ENCODE peak calls at places on chromosomes 4 and X, in nine cellular contexts. J, E, A, Z, V, X, G, F and U are unnamed samples.
A peak's percentile ranks its signal among the peaks of the same experiment; 100 is the strongest.

GRCh38 chr4:109873791-109874514 is 26.0 kb downstream of the LRIT3 start:
- DNase-seq in A (no peak), V (no peak), J (no peak), Z (no peak), F (no peak), G (no peak), X (no peak), E (no peak), U (no peak)

GRCh38 chr4:97987019-97987648 is 156.1 kb downstream of the STPG2 start:
- DNase-seq in G (no peak), X (no peak), A (no peak), V (no peak), Z (no peak), J (peak; percentile 53), F (no peak), E (no peak), U (peak; percentile 42)

GRCh38 chr4:1718095-1718850 is 2.9 kb downstream of the TMEM129 start:
- DNase-seq in E (no peak), X (no peak), V (no peak), J (no peak), A (no peak), F (no peak), G (no peak), Z (no peak), U (no peak)

GRCh38 chrX:25599061-25599460 is 539.1 kb upstream of the MAGEB18 start:
- DNase-seq in X (no peak), J (no peak), G (no peak), V (no peak), E (no peak), F (no peak), Z (no peak), A (no peak), U (no peak)

GRCh38 chr4:45033676-45034410 is 307.5 kb upstream of the GNPDA2 start:
- DNase-seq in J (no peak), Z (no peak), V (no peak), E (no peak), G (no peak), A (no peak), F (no peak), X (no peak), U (no peak)

GRCh38 chr4:90727938-90728337 is 600.7 kb downstream of the CCSER1 start:
- DNase-seq in X (no peak), G (no peak), A (no peak), F (no peak), Z (no peak), J (peak; percentile 90), E (no peak), V (no peak), U (no peak)

GRCh38 chr4:113436360-113436759 is 325.2 kb downstream of the CAMK2D start:
- DNase-seq in G (no peak), Z (no peak), A (no peak), J (peak; percentile 48), X (no peak), V (no peak), F (no peak), E (peak; percentile 75), U (peak; percentile 63)

GRCh38 chr4:170391066-170391754 is 301.5 kb upstream of the AADAT start:
- DNase-seq in X (no peak), E (peak; percentile 79), G (no peak), F (no peak), A (no peak), Z (no peak), J (peak; percentile 97), V (no peak), U (no peak)

GRCh38 chrX:154019633-154020499 is at the start of gene IRAK1:
- DNase-seq in E (no peak), A (no peak), V (peak; percentile 23), X (no peak), Z (no peak), F (peak; percentile 66), J (peak; percentile 72), G (peak; percentile 39), U (peak; percentile 50)

GRCh38 chr4:32560306-32560705 is 1840.1 kb downstream of the PCDH7 start:
- DNase-seq in J (peak; percentile 11), G (no peak), X (no peak), V (no peak), E (peak; percentile 74), Z (no peak), F (no peak), A (no peak), U (no peak)

GRCh38 chr4:40939826-40940225 is 190.1 kb downstream of the NSUN7 start:
- DNase-seq in Z (no peak), E (no peak), A (no peak), V (no peak), J (no peak), G (no peak), X (no peak), F (no peak), U (no peak)

GRCh38 chr4:34619531-34620109 is 1624.7 kb downstream of the ARAP2 start:
- DNase-seq in A (no peak), G (no peak), Z (no peak), V (no peak), F (no peak), E (no peak), J (peak; percentile 10), X (no peak), U (no peak)

GRCh38 chr4:153143527-153144348 is 60.5 kb upstream of the TRIM2 start:
- DNase-seq in V (no peak), X (no peak), E (no peak), A (no peak), F (no peak), J (peak; percentile 70), G (no peak), Z (no peak), U (peak; percentile 59)

GRCh38 chrX:53072418-53073114 is 9.6 kb upstream of the TSPYL2 start:
- DNase-seq in V (no peak), F (no peak), X (no peak), J (no peak), E (no peak), Z (no peak), G (no peak), A (no peak), U (no peak)

GRCh38 chr4:102423375-102423774 is 77.8 kb upstream of the NFKB1 start:
- DNase-seq in V (no peak), J (no peak), X (no peak), F (no peak), E (no peak), Z (no peak), G (no peak), A (no peak), U (no peak)